ENCODE peak calls at places on chromosomes 6 and 20, in ten cellular contexts. R is suprapubic skin, W is IMR-90, G is brain microvascular endothelial cell, J is uterus, V is AG04450, S is astrocyte of the spinal cord, T is mammary epithelial cell, Z is lower leg skin, O is endothelial cell of umbilical vein. F is an unnamed sample.

GRCh38 chr20:34544109-34544793 is 14.3 kb upstream of the MAP1LC3A start:
- DNase-seq in R (no peak), W (no peak), G (no peak), J (no peak), V (no peak), S (no peak), T (no peak), Z (no peak), O (no peak), F (no peak)

GRCh38 chr20:8646026-8646425 is 422.9 kb upstream of the PLCB4 start:
- DNase-seq in R (no peak), W (peak; percentile 52), G (no peak), J (no peak), V (no peak), S (peak; percentile 22), T (peak; percentile 68), Z (no peak), O (peak; percentile 91), F (peak; percentile 74)

GRCh38 chr6:15754035-15754705 is 91.3 kb upstream of the DTNBP1 start:
- DNase-seq in R (no peak), W (peak; percentile 42), G (peak; percentile 36), J (no peak), V (no peak), S (peak; percentile 40), T (peak; percentile 39), Z (no peak), O (no peak), F (no peak)

GRCh38 chr6:42419490-42420280 is 32.0 kb downstream of the TRERF1 start:
- DNase-seq in R (no peak), W (no peak), G (no peak), J (no peak), V (no peak), S (no peak), T (no peak), Z (no peak), O (no peak), F (no peak)

GRCh38 chr6:108635505-108636226 is 74.9 kb downstream of the FOXO3 start:
- DNase-seq in R (no peak), W (no peak), G (no peak), J (no peak), V (no peak), S (no peak), T (peak; percentile 33), Z (no peak), O (no peak), F (no peak)

GRCh38 chr6:140462495-140463311 is 1088.3 kb upstream of the CITED2 start:
- DNase-seq in R (no peak), W (peak; percentile 53), G (no peak), J (no peak), V (no peak), S (peak; percentile 54), T (peak; percentile 95), Z (no peak), O (peak; percentile 62), F (peak; percentile 77)

GRCh38 chr6:24909281-24910216 is 26.2 kb downstream of the RIPOR2 start:
- DNase-seq in R (no peak), W (no peak), G (no peak), J (no peak), V (no peak), S (no peak), T (no peak), Z (no peak), O (no peak), F (no peak)

GRCh38 chr6:169851641-169852503 is 100.5 kb downstream of the ERMARD start:
- DNase-seq in R (no peak), W (no peak), G (peak; percentile 56), J (peak; percentile 10), V (no peak), S (peak; percentile 22), T (peak; percentile 69), Z (peak; percentile 79), O (peak; percentile 93), F (no peak)

GRCh38 chr6:123022980-123023379 is 26.9 kb downstream of the CLVS2 start:
- DNase-seq in R (no peak), W (no peak), G (peak; percentile 0), J (no peak), V (no peak), S (peak; percentile 36), T (peak; percentile 10), Z (no peak), O (no peak), F (peak; percentile 2)

GRCh38 chr6:41723178-41723935 is 12.1 kb downstream of the TFEB start:
- DNase-seq in R (peak; percentile 85), W (peak; percentile 91), G (peak; percentile 93), J (peak; percentile 58), V (peak; percentile 65), S (peak; percentile 79), T (peak; percentile 83), Z (peak; percentile 96), O (no peak), F (peak; percentile 78)

GRCh38 chr6:45132059-45132458 is 196.1 kb upstream of the RUNX2 start:
- DNase-seq in R (no peak), W (no peak), G (no peak), J (no peak), V (no peak), S (peak; percentile 9), T (no peak), Z (no peak), O (peak; percentile 68), F (peak; percentile 35)

GRCh38 chr6:136404627-136405310 is 115.1 kb upstream of the BCLAF1 start:
- DNase-seq in R (no peak), W (no peak), G (no peak), J (no peak), V (no peak), S (no peak), T (no peak), Z (no peak), O (no peak), F (no peak)

GRCh38 chr6:47207261-47207660 is 102.4 kb downstream of the TNFRSF21 start:
- DNase-seq in R (no peak), W (no peak), G (no peak), J (no peak), V (no peak), S (no peak), T (no peak), Z (no peak), O (no peak), F (no peak)

GRCh38 chr20:49717693-49718092 is 4.0 kb upstream of the B4GALT5 start:
- DNase-seq in R (no peak), W (peak; percentile 7), G (no peak), J (no peak), V (no peak), S (no peak), T (no peak), Z (peak; percentile 31), O (peak; percentile 7), F (no peak)

GRCh38 chr6:2596222-2596621 is 154.5 kb downstream of the MYLK4 start:
- DNase-seq in R (no peak), W (no peak), G (no peak), J (no peak), V (no peak), S (no peak), T (no peak), Z (no peak), O (no peak), F (no peak)
- TF ChIP-seq CTCF in R (no peak), W (no peak), G (peak; percentile 56), J (no peak), V (no peak), S (peak; percentile 13), T (no peak), Z (no peak), O (peak; percentile 36), F (no peak)

GRCh38 chr20:53428997-53429396 is 164.6 kb downstream of the ZNF217 start:
- DNase-seq in R (no peak), W (no peak), G (no peak), J (no peak), V (no peak), S (no peak), T (no peak), Z (no peak), O (no peak), F (no peak)

GRCh38 chr20:53423587-53424146 is 170.0 kb downstream of the ZNF217 start:
- DNase-seq in R (no peak), W (no peak), G (no peak), J (no peak), V (no peak), S (no peak), T (no peak), Z (no peak), O (no peak), F (no peak)

GRCh38 chr20:53427951-53428350 is 165.7 kb downstream of the ZNF217 start:
- DNase-seq in R (no peak), W (no peak), G (no peak), J (no peak), V (no peak), S (no peak), T (no peak), Z (no peak), O (no peak), F (no peak)

GRCh38 chr20:53425481-53425880 is 168.2 kb downstream of the ZNF217 start:
- DNase-seq in R (no peak), W (no peak), G (no peak), J (no peak), V (no peak), S (no peak), T (no peak), Z (no peak), O (no peak), F (no peak)

DNA sequence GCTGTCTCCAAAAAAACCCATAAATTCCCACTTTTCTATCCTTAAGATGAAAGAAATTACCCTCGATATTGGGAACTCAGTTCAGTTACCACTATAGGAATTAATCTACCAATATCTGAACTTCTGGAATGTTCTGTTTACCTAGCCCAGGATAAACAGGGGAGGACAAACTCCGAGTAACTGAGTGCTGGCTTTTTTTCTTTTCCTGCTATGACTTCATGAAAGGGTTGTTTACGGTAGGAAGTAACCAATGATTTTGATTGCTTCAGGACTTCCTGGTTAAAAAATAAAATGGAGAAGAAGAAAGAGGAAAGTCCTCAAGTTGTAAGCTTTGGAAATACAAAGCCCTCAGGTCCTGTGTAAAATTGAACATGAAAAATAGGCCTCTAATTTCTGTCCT is 167.7 kb downstream of the ZNF217 start:
- DNase-seq in R (no peak), W (no peak), G (no peak), J (no peak), V (no peak), S (no peak), T (no peak), Z (no peak), O (no peak), F (no peak)
- H3K4me3 ChIP-seq in R (no peak overlapping the region), W (no peak overlapping the region), G (no peak overlapping the region), J (no peak overlapping the region), V (no peak overlapping the region), S (no peak overlapping the region), T (no peak overlapping the region), Z (no peak overlapping the region), O (no peak overlapping the region), F (no peak overlapping the region)

DNA sequence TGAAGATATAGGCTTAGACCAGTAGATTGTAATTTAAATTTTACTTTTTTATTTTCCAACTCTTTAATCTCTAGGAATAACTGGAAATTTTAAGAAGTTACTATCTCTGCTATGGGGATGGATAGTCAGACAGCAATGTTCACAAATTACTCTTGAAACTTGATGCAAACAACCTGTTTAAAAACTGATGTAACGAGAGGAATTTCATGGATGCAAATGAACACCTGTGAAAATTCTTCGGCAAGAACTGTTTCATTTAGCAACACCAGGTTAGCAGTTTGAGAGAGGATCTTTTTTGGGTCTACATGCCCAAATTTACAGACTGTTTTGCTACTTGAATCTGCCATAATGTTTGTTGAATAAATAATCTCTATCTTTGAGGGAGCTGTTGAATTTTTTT is 20.0 kb upstream of the RSPH3 start:
- DNase-seq in R (no peak), W (no peak), G (no peak), J (no peak), V (no peak), S (no peak), T (no peak), Z (no peak), O (no peak), F (no peak)
- TF ChIP-seq CTCF in R (no peak), W (no peak), G (no peak), J (no peak), V (no peak), S (no peak), T (no peak), Z (no peak), O (no peak), F (no peak)

GRCh38 chr6:3001146-3001772 is 1.6 kb downstream of the NQO2 start:
- DNase-seq in R (no peak), W (no peak), G (no peak), J (no peak), V (no peak), S (no peak), T (no peak), Z (no peak), O (no peak), F (no peak)
- H3K4me3 ChIP-seq in R (no peak overlapping the region), W (no peak overlapping the region), G (no peak overlapping the region), J (no peak overlapping the region), V (no peak overlapping the region), S (no peak overlapping the region), T (no peak overlapping the region), Z (no peak overlapping the region), O (no peak overlapping the region), F (no peak overlapping the region)